ENCODE peak calls at places on chromosome 10, in five cellular contexts. One of them, this sample, is unnamed.
A peak's percentile ranks its signal among the peaks of the same experiment; 100 is the strongest.

GRCh38 chr10:45373783-45374450 is at the start of gene ALOX5:
- DNase-seq in neural progenitor cell: peak; percentile 77
- DNase-seq in hepatocyte: peak; percentile 77
- DNase-seq in MM.1S: peak; percentile 66
- DNase-seq in HCT116: no peak
- DNase-seq in this sample: peak; percentile 10

GRCh38 chr10:119006451-119007210 is 22.9 kb upstream of the NANOS1 start:
- DNase-seq in HCT116: no peak
- DNase-seq in neural progenitor cell: no peak
- DNase-seq in hepatocyte: peak; percentile 84
- DNase-seq in MM.1S: no peak
- DNase-seq in this sample: peak; percentile 96

GRCh38 chr10:14565199-14565598 is 209.5 kb downstream of the FAM107B start:
- DNase-seq in hepatocyte: no peak
- DNase-seq in HCT116: no peak
- DNase-seq in neural progenitor cell: no peak
- DNase-seq in MM.1S: no peak
- DNase-seq in this sample: no peak

GRCh38 chr10:5376450-5376849 is 11.7 kb downstream of the UCN3 start:
- DNase-seq in neural progenitor cell: peak; percentile 16
- DNase-seq in hepatocyte: no peak
- DNase-seq in MM.1S: no peak
- DNase-seq in HCT116: no peak
- DNase-seq in this sample: no peak

GRCh38 chr10:71347587-71348395 is 28.7 kb downstream of the SLC29A3 start:
- DNase-seq in MM.1S: no peak
- DNase-seq in hepatocyte: peak; percentile 55
- DNase-seq in HCT116: no peak
- DNase-seq in neural progenitor cell: no peak
- DNase-seq in this sample: no peak

GRCh38 chr10:78371118-78371517 is 337.5 kb downstream of the RPS24 start:
- DNase-seq in neural progenitor cell: peak; percentile 68
- DNase-seq in HCT116: no peak
- DNase-seq in hepatocyte: no peak
- DNase-seq in MM.1S: no peak
- DNase-seq in this sample: no peak

GRCh38 chr10:79285315-79286185 is 61.7 kb upstream of the PPIF start:
- DNase-seq in MM.1S: no peak
- DNase-seq in hepatocyte: no peak
- DNase-seq in neural progenitor cell: no peak
- DNase-seq in HCT116: no peak
- DNase-seq in this sample: no peak

GRCh38 chr10:86506499-86506898 is 15.1 kb downstream of the WAPL start:
- DNase-seq in hepatocyte: no peak
- DNase-seq in neural progenitor cell: no peak
- DNase-seq in MM.1S: no peak
- DNase-seq in HCT116: no peak
- DNase-seq in this sample: no peak

GRCh38 chr10:70715853-70716795 is 43.8 kb downstream of the ADAMTS14 start:
- DNase-seq in hepatocyte: peak; percentile 23
- DNase-seq in HCT116: peak; percentile 68
- DNase-seq in MM.1S: no peak
- DNase-seq in neural progenitor cell: peak; percentile 50
- DNase-seq in this sample: peak; percentile 57

GRCh38 chr10:79333513-79333912 is 13.8 kb upstream of the PPIF start:
- DNase-seq in neural progenitor cell: no peak
- DNase-seq in hepatocyte: no peak
- DNase-seq in HCT116: no peak
- DNase-seq in MM.1S: no peak
- DNase-seq in this sample: peak; percentile 94

GRCh38 chr10:8403711-8404371 is 349.4 kb downstream of the GATA3 start:
- DNase-seq in neural progenitor cell: peak; percentile 60
- DNase-seq in hepatocyte: no peak
- DNase-seq in MM.1S: peak; percentile 31
- DNase-seq in HCT116: no peak
- DNase-seq in this sample: no peak

GRCh38 chr10:34346516-34347150 is 468.5 kb downstream of the PARD3 start:
- DNase-seq in neural progenitor cell: no peak
- DNase-seq in HCT116: no peak
- DNase-seq in hepatocyte: peak; percentile 8
- DNase-seq in MM.1S: peak; percentile 11
- DNase-seq in this sample: peak; percentile 19

GRCh38 chr10:86082556-86082955 is 284.0 kb downstream of the GRID1 start:
- DNase-seq in HCT116: no peak
- DNase-seq in MM.1S: no peak
- DNase-seq in neural progenitor cell: no peak
- DNase-seq in hepatocyte: no peak
- DNase-seq in this sample: no peak

GRCh38 chr10:43386549-43386948 is 15.1 kb downstream of the FXYD4 start:
- DNase-seq in MM.1S: peak; percentile 3
- DNase-seq in HCT116: no peak
- DNase-seq in hepatocyte: no peak
- DNase-seq in neural progenitor cell: no peak
- DNase-seq in this sample: no peak

GRCh38 chr10:103637855-103638561 is 144.5 kb downstream of the NEURL1 start:
- DNase-seq in neural progenitor cell: peak; percentile 33
- DNase-seq in HCT116: no peak
- DNase-seq in hepatocyte: no peak
- DNase-seq in MM.1S: no peak
- DNase-seq in this sample: peak; percentile 98

GRCh38 chr10:47050618-47051455 is 139.6 kb downstream of the PTPN20 start:
- DNase-seq in hepatocyte: peak; percentile 38
- DNase-seq in neural progenitor cell: no peak
- DNase-seq in MM.1S: no peak
- DNase-seq in HCT116: no peak
- DNase-seq in this sample: no peak

GRCh38 chr10:92517034-92517655 is 56.7 kb downstream of the IDE start:
- DNase-seq in HCT116: peak; percentile 64
- DNase-seq in hepatocyte: peak; percentile 88
- DNase-seq in MM.1S: peak; percentile 80
- DNase-seq in neural progenitor cell: peak; percentile 83
- DNase-seq in this sample: peak; percentile 85

GRCh38 chr10:33126118-33126517 is 168.1 kb upstream of the ITGB1 start:
- DNase-seq in hepatocyte: no peak
- DNase-seq in neural progenitor cell: no peak
- DNase-seq in HCT116: no peak
- DNase-seq in MM.1S: no peak
- DNase-seq in this sample: no peak

GRCh38 chr10:43292745-43293676 is 26.1 kb upstream of the RASGEF1A start:
- DNase-seq in neural progenitor cell: peak; percentile 77
- DNase-seq in HCT116: peak; percentile 35
- DNase-seq in MM.1S: peak; percentile 63
- DNase-seq in hepatocyte: peak; percentile 74
- DNase-seq in this sample: peak; percentile 72

GRCh38 chr10:18516851-18517250 is 134.5 kb downstream of the NSUN6 start:
- DNase-seq in HCT116: no peak
- DNase-seq in MM.1S: no peak
- DNase-seq in hepatocyte: no peak
- DNase-seq in neural progenitor cell: no peak
- DNase-seq in this sample: no peak

DNA sequence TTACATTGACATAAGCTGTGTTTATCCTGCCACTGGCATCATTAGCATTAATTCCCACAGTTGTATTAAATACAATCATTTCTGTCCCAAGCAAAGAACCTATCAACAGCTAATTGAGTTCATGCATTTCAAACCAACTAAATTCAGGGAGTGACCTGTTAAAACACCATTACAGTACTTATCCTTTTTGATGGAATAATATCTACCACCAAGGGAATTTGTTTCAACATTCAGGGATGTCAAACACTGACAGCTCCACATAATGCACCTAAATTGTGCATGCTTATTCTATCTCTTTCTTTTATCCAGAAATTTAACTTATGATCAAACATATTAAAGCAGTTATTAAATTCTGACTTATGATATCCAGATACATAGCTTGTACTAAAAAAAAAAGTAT is 136.8 kb downstream of the NSUN6 start:
- DNase-seq in hepatocyte: no peak
- DNase-seq in HCT116: no peak
- DNase-seq in neural progenitor cell: no peak
- DNase-seq in MM.1S: no peak
- DNase-seq in this sample: no peak
- H3K36me3 ChIP-seq in hepatocyte: no peaks in the 10 kb centered on the region
- H3K36me3 ChIP-seq in HCT116: no peaks in the 10 kb centered on the region
- H3K36me3 ChIP-seq in neural progenitor cell: no peaks in the 10 kb centered on the region
- H3K36me3 ChIP-seq in MM.1S: no peaks in the 10 kb centered on the region
- H3K36me3 ChIP-seq in this sample: no peaks in the 10 kb centered on the region

GRCh38 chr10:29470355-29470705 is 164.4 kb downstream of the SVIL start:
- DNase-seq in MM.1S: no peak
- DNase-seq in HCT116: no peak
- DNase-seq in neural progenitor cell: peak; percentile 69
- DNase-seq in hepatocyte: peak; percentile 44
- DNase-seq in this sample: no peak

GRCh38 chr10:29473087-29473356 is 161.7 kb downstream of the SVIL start:
- DNase-seq in HCT116: no peak
- DNase-seq in hepatocyte: no peak
- DNase-seq in MM.1S: no peak
- DNase-seq in neural progenitor cell: no peak
- DNase-seq in this sample: no peak

GRCh38 chr10:29470843-29471482 is 163.8 kb downstream of the SVIL start:
- DNase-seq in MM.1S: no peak
- DNase-seq in neural progenitor cell: no peak
- DNase-seq in hepatocyte: peak; percentile 34
- DNase-seq in HCT116: no peak
- DNase-seq in this sample: no peak

GRCh38 chr10:29472268-29473086 is 162.3 kb downstream of the SVIL start:
- DNase-seq in MM.1S: no peak
- DNase-seq in HCT116: no peak
- DNase-seq in hepatocyte: no peak
- DNase-seq in neural progenitor cell: no peak
- DNase-seq in this sample: no peak

GRCh38 chr10:29471483-29471859 is 163.3 kb downstream of the SVIL start:
- DNase-seq in HCT116: no peak
- DNase-seq in hepatocyte: peak; percentile 52
- DNase-seq in neural progenitor cell: no peak
- DNase-seq in MM.1S: no peak
- DNase-seq in this sample: peak; percentile 90
- TF ChIP-seq EZH2phosphoT487 in HCT116: no peak
- TF ChIP-seq EZH2phosphoT487 in hepatocyte: no peak
- TF ChIP-seq EZH2phosphoT487 in neural progenitor cell: no peak
- TF ChIP-seq EZH2phosphoT487 in MM.1S: no peak
- TF ChIP-seq EZH2phosphoT487 in this sample: peak; percentile 67

DNA sequence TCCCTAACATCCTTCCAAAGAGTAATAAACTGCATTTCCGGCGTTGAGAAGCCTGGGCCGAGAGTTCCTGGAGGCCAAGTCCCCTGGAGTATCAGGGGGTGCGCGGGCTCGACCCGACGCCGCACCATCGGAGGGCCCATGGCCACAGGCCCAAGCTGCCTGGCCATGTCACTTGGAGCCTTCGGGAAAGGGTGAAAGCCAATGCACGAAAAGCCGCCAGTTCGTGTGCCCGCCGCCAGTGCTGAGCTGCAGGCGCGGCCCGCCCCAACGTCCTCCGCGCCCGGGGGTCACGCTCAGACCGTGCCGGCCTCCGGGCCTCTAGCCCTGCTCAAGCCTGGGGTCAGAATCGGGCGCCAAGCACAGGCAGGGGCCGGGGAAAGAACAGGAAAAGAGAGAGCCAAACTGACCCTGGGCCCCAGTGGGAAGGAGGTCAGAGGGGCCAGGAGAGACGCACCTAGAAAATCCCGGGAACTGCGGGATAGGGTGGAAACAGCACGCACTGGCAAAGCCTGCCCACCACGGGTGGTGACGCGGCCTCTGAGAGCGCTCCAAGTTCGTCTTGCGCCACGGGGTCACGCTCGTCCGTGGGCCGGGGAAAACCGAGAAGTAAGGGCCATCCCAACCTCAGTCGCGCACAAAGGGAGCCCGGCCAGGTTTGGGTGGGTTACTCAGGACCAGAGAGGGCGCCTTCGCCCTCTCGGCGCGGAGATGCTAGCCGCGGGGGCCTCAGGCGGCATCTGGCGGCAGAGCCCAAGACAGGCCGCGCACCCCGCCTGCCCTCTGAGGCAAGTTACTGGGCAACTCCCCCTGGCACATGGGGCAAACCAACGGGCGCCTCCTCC is 4.2 kb upstream of the EBF3 start:
- DNase-seq in MM.1S: no peak
- DNase-seq in neural progenitor cell: peak; percentile 53
- DNase-seq in hepatocyte: no peak
- DNase-seq in HCT116: no peak
- DNase-seq in this sample: no peak
- TF ChIP-seq EZH2 in MM.1S: no peak
- TF ChIP-seq EZH2 in neural progenitor cell: peak; percentile 92
- TF ChIP-seq EZH2 in hepatocyte: peak; percentile 20
- TF ChIP-seq EZH2 in HCT116: no peak
- TF ChIP-seq EZH2 in this sample: peak; percentile 83

GRCh38 chr10:73838008-73838567 is 26.7 kb upstream of the NDST2 start:
- DNase-seq in HCT116: no peak
- DNase-seq in MM.1S: no peak
- DNase-seq in neural progenitor cell: no peak
- DNase-seq in hepatocyte: no peak
- DNase-seq in this sample: no peak
- H3K36me3 ChIP-seq in HCT116: peaks cover 28% of the 10 kb centered on the region
- H3K36me3 ChIP-seq in MM.1S: no peaks in the 10 kb centered on the region
- H3K36me3 ChIP-seq in neural progenitor cell: no peaks in the 10 kb centered on the region
- H3K36me3 ChIP-seq in hepatocyte: no peaks in the 10 kb centered on the region
- H3K36me3 ChIP-seq in this sample: no peaks in the 10 kb centered on the region

This sample was measured in GM23248.